ENCODE peak calls at places on chromosomes 12 and 14, in nine cellular contexts. Q is GM04503; C is D341Med; H is transverse colon; I is lower lobe of right lung; S is AG09309; Z is amniotic stem cell; N is NCI-H2029 treated with DMSO at 0.1 percent for 48 hours; Y is activated CD8-positive, alpha-beta T cell treated with anti-CD3 and anti-CD28 coated beads, Interleukin-2, amount 10 ng/mL, durations not matched to agents 7 days and 5 days. U is an unnamed sample.

GRCh38 chr14:82710257-82710841 is 1176.7 kb upstream of the SEL1L start:
- DNase-seq in Q (peak), C (peak), H (peak), I (peak), S (no peak), Z (peak), N (no peak), Y (peak), U (no peak)

GRCh38 chr14:26841920-26842741 is 244.3 kb upstream of the NOVA1 start:
- DNase-seq in Q (peak), C (no peak), H (peak), I (no peak), S (peak), Z (peak), N (no peak), Y (no peak), U (no peak)

GRCh38 chr12:80925237-80925636 is 12.5 kb downstream of the LIN7A start:
- DNase-seq in Q (no peak), C (no peak), H (no peak), I (no peak), S (no peak), Z (no peak), N (no peak), Y (no peak), U (no peak)

GRCh38 chr12:630656-631632 is 32.3 kb downstream of the NINJ2 start:
- DNase-seq in Q (no peak), C (no peak), H (peak), I (peak), S (no peak), Z (no peak), N (no peak), Y (peak), U (peak)

GRCh38 chr14:22271838-22272237 is 317.2 kb downstream of the DAD1 start:
- DNase-seq in Q (no peak), C (no peak), H (no peak), I (no peak), S (no peak), Z (no peak), N (no peak), Y (no peak), U (no peak)

GRCh38 chr12:93895096-93895460 is 217.9 kb downstream of the CRADD start:
- DNase-seq in Q (no peak), C (no peak), H (no peak), I (no peak), S (no peak), Z (no peak), N (no peak), Y (no peak), U (no peak)

GRCh38 chr14:86532219-86532618 is 1002.3 kb downstream of the FLRT2 start:
- DNase-seq in Q (no peak), C (no peak), H (no peak), I (no peak), S (no peak), Z (no peak), N (no peak), Y (no peak), U (no peak)

GRCh38 chr12:120229583-120230325 is 28.8 kb upstream of the RPLP0 start:
- DNase-seq in Q (no peak), C (no peak), H (peak), I (peak), S (no peak), Z (peak), N (no peak), Y (no peak), U (no peak)

GRCh38 chr12:124949779-124950728 is 35.6 kb upstream of the UBC start:
- DNase-seq in Q (no peak), C (peak), H (no peak), I (no peak), S (no peak), Z (no peak), N (no peak), Y (no peak), U (no peak)

GRCh38 chr14:104291123-104292000 is 153.0 kb downstream of the KIF26A start:
- DNase-seq in Q (no peak), C (no peak), H (peak), I (peak), S (no peak), Z (no peak), N (no peak), Y (no peak), U (no peak)

U was measured in naive B cell.